ENCODE peak calls at places on chromosomes 12 and 14, in six cellular contexts. M, U, O, A, Q and P are unnamed samples.

GRCh38 chr14:55114720-55115119 is 14.3 kb upstream of the LGALS3 start:
- ATAC-seq in M (no peak), O (no peak), Q (no peak), A (no peak), U (no peak), P (no peak)

GRCh38 chr14:68951051-68951797 is 27.9 kb downstream of the ACTN1 start:
- ATAC-seq in M (peak; percentile 29), O (peak; percentile 23), A (peak; percentile 64), Q (peak; percentile 29), U (peak; percentile 37), P (peak; percentile 84)

GRCh38 chr12:96205909-96206308 is 11.7 kb downstream of the ELK3 start:
- ATAC-seq in Q (no peak), O (no peak), A (no peak), M (no peak), U (no peak), P (no peak)

GRCh38 chr12:59973515-59973914 is 377.7 kb downstream of the SLC16A7 start:
- ATAC-seq in M (no peak), U (no peak), Q (no peak), O (no peak), A (peak; percentile 82), P (no peak)

GRCh38 chr12:131046813-131047788 is 93.4 kb downstream of the ADGRD1 start:
- ATAC-seq in O (peak; percentile 68), Q (peak; percentile 72), A (no peak), M (peak; percentile 63), U (peak; percentile 49), P (peak; percentile 54)

GRCh38 chr12:58925111-58925732 is 4.9 kb upstream of the LRIG3 start:
- ATAC-seq in U (no peak), A (no peak), Q (no peak), O (no peak), M (no peak), P (no peak)

GRCh38 chr12:15749937-15750336 is 39.3 kb downstream of the EPS8 start:
- ATAC-seq in M (no peak), Q (no peak), U (no peak), O (no peak), A (no peak), P (no peak)

GRCh38 chr14:88233915-88234314 is 89.2 kb downstream of the KCNK10 start:
- ATAC-seq in A (no peak), U (no peak), M (no peak), O (no peak), Q (no peak), P (no peak)